ENCODE peak calls at places on chromosome 10, in seven cellular contexts. J, I, D, O, U, V and Y are unnamed samples.

GRCh38 chr10:44971419-44971818 is 7.2 kb downstream of the DEPP1 start:
- DNase-seq in O (peak; percentile 41), V (no peak), J (no peak), U (no peak), I (no peak), D (peak; percentile 25), Y (no peak)

GRCh38 chr10:108434818-108435217 is 1270.3 kb upstream of the SORCS1 start:
- DNase-seq in D (no peak), J (no peak), O (no peak), V (no peak), I (no peak), U (no peak), Y (no peak)

GRCh38 chr10:132131581-132132250 is 55.0 kb upstream of the DPYSL4 start:
- DNase-seq in O (peak; percentile 13), D (peak; percentile 10), U (no peak), J (no peak), V (no peak), I (no peak), Y (no peak)

GRCh38 chr10:29646238-29646902 is 11.6 kb upstream of the SVIL start:
- DNase-seq in D (no peak), O (no peak), I (no peak), U (peak; percentile 51), V (no peak), J (peak; percentile 36), Y (peak; percentile 48)

GRCh38 chr10:16459428-16459939 is 22.7 kb downstream of the PTER start:
- DNase-seq in U (no peak), I (no peak), D (no peak), V (no peak), J (no peak), O (no peak), Y (no peak)

GRCh38 chr10:116082211-116082610 is 190.8 kb downstream of the GFRA1 start:
- DNase-seq in O (no peak), I (no peak), U (no peak), V (no peak), D (no peak), J (no peak), Y (no peak)

GRCh38 chr10:84375011-84375410 is 46.6 kb downstream of the CCSER2 start:
- DNase-seq in U (peak; percentile 74), I (no peak), O (no peak), J (peak; percentile 37), V (peak; percentile 11), D (no peak), Y (no peak)

GRCh38 chr10:124093076-124093773 is at the start of gene CHST15:
- DNase-seq in O (peak; percentile 69), I (no peak), D (peak; percentile 67), V (peak; percentile 38), U (no peak), J (peak; percentile 80), Y (peak; percentile 39)

DNA sequence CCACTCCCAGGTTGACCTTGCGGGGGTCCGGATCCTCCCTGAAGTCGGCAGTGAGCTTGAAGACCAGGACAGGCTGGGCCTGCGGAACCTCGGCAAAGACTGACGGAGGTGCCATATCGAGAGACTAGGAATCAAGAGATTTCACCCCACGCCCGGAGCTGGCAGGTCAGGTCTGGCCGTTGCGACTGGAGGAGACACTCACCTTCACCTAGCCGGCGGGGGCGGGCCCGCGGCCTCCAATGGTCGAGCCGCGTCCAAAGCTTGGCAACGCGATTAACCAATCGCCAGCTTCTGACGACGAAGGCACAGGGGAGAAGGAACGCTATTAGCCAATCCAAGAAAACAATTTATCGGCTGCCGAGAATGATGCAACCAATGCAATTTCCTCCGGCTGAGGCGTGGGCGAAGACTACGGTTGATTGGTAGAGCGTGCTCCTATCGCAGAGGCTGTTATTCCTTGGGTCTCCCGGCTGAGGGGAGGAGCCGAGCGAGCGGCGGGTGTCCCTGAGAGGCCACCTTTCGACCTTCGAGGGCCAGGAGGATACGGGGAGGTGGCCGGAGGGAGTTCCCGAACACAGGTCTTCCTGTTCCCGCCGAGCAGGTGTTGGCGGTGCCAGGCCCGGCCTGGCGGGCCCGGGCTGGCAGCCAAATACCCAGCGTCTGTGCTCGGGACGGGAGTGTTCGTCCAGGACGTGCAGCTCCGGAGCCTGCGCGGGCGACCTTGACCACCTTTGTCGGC is at the start of gene GOT1:
- DNase-seq in V (peak; percentile 96), O (peak; percentile 97), D (peak; percentile 93), I (peak; percentile 99), J (peak; percentile 98), U (peak; percentile 93), Y (peak; percentile 97)
- TF ChIP-seq POLR2A in V (peak; percentile 50), O (peak; percentile 97), D (peak; percentile 78), I (peak; percentile 38), J (peak; percentile 34), U (peak; percentile 73), Y (peak; percentile 28)

DNA sequence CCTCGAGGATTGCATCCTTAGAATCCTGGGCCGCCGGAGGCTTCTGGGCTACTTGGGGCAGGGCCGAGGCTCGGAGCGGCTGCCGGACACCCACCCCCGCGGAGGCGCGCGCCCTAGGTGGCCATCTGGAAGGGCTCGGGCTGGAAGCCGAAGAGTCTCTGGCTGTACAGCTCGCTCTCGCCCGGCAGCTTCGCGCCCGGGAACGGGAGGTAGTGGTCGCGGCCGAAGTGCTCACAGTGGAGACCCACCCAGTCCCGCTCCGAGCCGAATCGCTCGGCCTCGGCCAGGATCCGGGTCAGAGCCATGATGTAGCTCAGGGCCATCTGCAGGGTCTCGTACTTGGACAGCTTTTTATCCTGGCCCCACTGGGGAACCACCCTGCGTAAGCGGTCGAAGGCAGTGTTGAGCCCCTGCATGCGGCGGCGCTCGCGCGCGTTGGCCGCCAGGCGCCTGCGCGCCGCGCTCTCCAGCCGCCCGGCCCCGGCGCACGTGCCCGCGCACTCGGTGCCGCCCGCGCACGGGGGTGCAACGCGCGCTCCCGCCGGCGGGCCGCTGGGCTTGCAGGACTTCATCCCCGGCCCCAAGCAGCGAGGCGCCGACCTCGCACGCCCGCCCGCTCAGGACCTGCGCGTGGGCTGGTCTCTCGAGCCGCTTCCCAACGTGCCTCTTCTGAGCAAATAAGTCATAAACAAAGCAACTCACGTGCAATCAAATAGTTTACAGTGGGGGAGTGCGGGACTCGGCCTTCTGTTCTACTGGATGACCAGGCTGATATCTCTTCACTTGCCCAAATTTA is 609 bp downstream of the ATOH7 start:
- DNase-seq in I (no peak), D (peak; percentile 67), U (peak; percentile 11), O (peak; percentile 59), J (peak; percentile 40), V (peak; percentile 56), Y (peak; percentile 71)
- TF ChIP-seq POLR2A in I (no peak), D (no peak), U (peak; percentile 37), O (no peak), J (no peak), V (no peak), Y (no peak)

GRCh38 chr10:68601490-68602265 is 41.5 kb downstream of the TET1 start:
- DNase-seq in J (no peak), U (no peak), D (no peak), V (no peak), I (no peak), O (no peak), Y (no peak)

GRCh38 chr10:68599754-68600040 is 39.6 kb downstream of the TET1 start:
- DNase-seq in I (no peak), U (no peak), V (no peak), D (no peak), O (no peak), J (no peak), Y (no peak)

GRCh38 chr10:68598978-68599753 is 39.0 kb downstream of the TET1 start:
- DNase-seq in J (peak; percentile 80), V (peak; percentile 44), O (no peak), I (no peak), D (peak; percentile 41), U (no peak), Y (peak; percentile 55)

GRCh38 chr10:68602434-68602833 is 42.3 kb downstream of the TET1 start:
- DNase-seq in D (no peak), O (no peak), J (no peak), V (no peak), U (no peak), I (no peak), Y (no peak)

DNA sequence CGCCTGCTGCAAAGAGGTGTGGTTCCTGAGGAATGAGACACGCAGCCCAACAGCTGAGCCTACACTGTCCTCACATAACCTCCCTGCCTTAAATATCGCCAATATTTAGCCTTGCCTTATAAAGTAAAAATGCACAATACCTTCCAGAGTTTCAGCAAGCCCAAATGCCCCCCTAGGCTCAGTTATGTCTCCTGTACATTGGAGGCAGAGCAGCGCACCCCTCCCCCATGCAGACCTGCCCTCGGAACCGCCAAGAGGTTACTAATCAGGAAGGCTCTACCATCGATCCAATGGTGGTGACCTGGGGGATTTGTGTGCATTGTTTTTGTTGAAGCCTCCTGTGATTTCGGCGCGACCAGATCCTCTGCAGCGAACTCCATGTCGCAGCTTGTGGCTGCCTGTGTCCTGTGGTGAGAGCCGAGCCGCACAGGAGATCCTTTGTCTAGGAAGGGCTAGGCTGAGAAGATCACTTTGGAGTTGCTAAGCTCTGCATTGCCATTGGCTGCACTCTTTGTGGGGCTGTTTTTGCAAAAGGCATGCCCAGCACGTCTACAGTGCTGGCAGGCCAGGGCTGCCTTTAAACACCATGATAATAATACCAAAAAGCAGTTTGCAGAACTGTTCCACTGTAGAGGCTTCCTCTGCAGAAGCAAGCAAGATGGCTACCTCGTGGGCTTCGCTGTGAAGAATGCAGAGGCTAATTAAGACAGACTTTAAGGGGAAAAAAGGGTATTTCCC is 40.1 kb downstream of the TET1 start:
- DNase-seq in U (peak; percentile 57), D (peak; percentile 41), V (peak; percentile 61), I (peak; percentile 85), O (peak; percentile 56), J (peak; percentile 75), Y (peak; percentile 45)
- TF ChIP-seq POLR2A in U (peak; percentile 26), D (no peak), V (no peak), I (no peak), O (no peak), J (no peak), Y (no peak)

GRCh38 chr10:102434251-102434913 is 2.0 kb upstream of the CUEDC2 start:
- DNase-seq in O (no peak), D (no peak), U (no peak), J (no peak), V (no peak), I (no peak), Y (no peak)

GRCh38 chr10:102433619-102434046 is 1.3 kb upstream of the CUEDC2 start:
- DNase-seq in O (no peak), V (no peak), J (no peak), U (no peak), D (no peak), I (no peak), Y (no peak)

GRCh38 chr10:102431452-102432124 is 786 bp downstream of the CUEDC2 start:
- DNase-seq in I (no peak), V (no peak), D (no peak), U (no peak), J (no peak), O (no peak), Y (no peak)

GRCh38 chr10:102435098-102435497 is 2.7 kb upstream of the CUEDC2 start:
- DNase-seq in D (no peak), U (no peak), O (no peak), V (no peak), J (no peak), I (no peak), Y (no peak)

DNA sequence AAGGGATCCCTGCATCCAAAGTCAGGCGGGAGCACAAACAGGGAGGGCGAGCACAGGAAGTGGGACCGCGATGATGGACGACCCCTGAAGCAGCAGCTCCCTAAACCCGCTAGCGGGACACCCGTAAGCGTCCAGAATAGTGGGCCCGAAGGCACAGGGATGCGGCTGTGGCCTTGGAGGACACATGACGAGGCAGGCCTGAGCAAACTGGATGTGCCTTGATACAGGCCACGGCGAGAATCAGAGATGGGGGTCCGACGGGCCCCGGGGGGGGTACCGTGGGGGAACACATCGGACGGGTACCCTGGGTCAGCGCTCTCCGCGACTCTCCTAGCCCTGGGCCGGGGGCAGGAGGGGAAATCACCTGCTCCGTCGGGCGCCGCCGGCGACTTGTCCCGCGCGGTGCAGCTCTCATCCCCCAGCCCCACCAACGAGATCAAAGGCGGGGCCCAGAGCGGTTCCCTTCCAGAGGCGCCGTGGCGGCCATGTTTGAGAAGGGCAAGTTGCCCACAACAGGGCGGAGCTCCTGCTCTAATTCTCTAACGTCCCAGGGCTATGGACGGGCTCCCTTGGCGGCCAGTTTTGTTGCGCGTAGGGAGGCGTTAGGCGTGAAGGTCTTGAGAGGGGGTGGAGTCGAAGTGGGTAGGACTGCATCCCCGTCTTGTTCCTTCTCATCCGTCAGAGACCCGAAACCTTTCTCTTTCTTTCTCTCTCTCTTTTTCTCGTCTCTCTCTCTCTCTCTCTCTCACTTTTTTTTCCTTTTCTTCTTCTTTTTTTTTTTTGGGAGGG is at the start of gene CUEDC2:
- DNase-seq in O (peak; percentile 95), J (peak; percentile 97), U (peak; percentile 97), I (peak; percentile 98), V (peak; percentile 96), D (peak; percentile 97), Y (peak; percentile 97)
- TF ChIP-seq POLR2A in O (peak; percentile 52), J (no peak), U (peak; percentile 41), I (no peak), V (no peak), D (no peak), Y (peak; percentile 52)